ENCODE peak calls at places on chromosomes 13 and 19, in six cellular contexts. One of them, this sample, is unnamed.

GRCh38 chr13:40613954-40614353 is 52.5 kb downstream of the FOXO1 start:
- DNase-seq in activated CD8-positive, alpha-beta memory T cell treated with anti-CD3 and anti-CD28 coated beads for 1 hour: no peak
- DNase-seq in RWPE1: no peak
- DNase-seq in H7: no peak
- DNase-seq in NK-92 treated with Interleukin-12 subunit alpha and Interleukin-12 subunit beta, amount 100 ng/mL, for 24 hours: no peak
- DNase-seq in fibroblast of lung: no peak
- DNase-seq in this sample: no peak

GRCh38 chr19:53598361-53598760 is 33.4 kb upstream of the DPRX start:
- DNase-seq in activated CD8-positive, alpha-beta memory T cell treated with anti-CD3 and anti-CD28 coated beads for 1 hour: no peak
- DNase-seq in RWPE1: no peak
- DNase-seq in H7: no peak
- DNase-seq in NK-92 treated with Interleukin-12 subunit alpha and Interleukin-12 subunit beta, amount 100 ng/mL, for 24 hours: no peak
- DNase-seq in fibroblast of lung: no peak
- DNase-seq in this sample: no peak

GRCh38 chr13:72296246-72296645 is 429.2 kb upstream of the DACH1 start:
- DNase-seq in activated CD8-positive, alpha-beta memory T cell treated with anti-CD3 and anti-CD28 coated beads for 1 hour: no peak
- DNase-seq in RWPE1: no peak
- DNase-seq in H7: no peak
- DNase-seq in NK-92 treated with Interleukin-12 subunit alpha and Interleukin-12 subunit beta, amount 100 ng/mL, for 24 hours: no peak
- DNase-seq in fibroblast of lung: no peak
- DNase-seq in this sample: no peak

GRCh38 chr13:99041337-99041736 is 63.5 kb upstream of the DOCK9 start:
- DNase-seq in activated CD8-positive, alpha-beta memory T cell treated with anti-CD3 and anti-CD28 coated beads for 1 hour: no peak
- DNase-seq in RWPE1: no peak
- DNase-seq in H7: no peak
- DNase-seq in NK-92 treated with Interleukin-12 subunit alpha and Interleukin-12 subunit beta, amount 100 ng/mL, for 24 hours: no peak
- DNase-seq in fibroblast of lung: no peak
- DNase-seq in this sample: no peak

GRCh38 chr13:46119883-46120614 is 15.2 kb upstream of the CPB2 start:
- DNase-seq in activated CD8-positive, alpha-beta memory T cell treated with anti-CD3 and anti-CD28 coated beads for 1 hour: no peak
- DNase-seq in RWPE1: peak; percentile 22
- DNase-seq in H7: no peak
- DNase-seq in NK-92 treated with Interleukin-12 subunit alpha and Interleukin-12 subunit beta, amount 100 ng/mL, for 24 hours: no peak
- DNase-seq in fibroblast of lung: peak; percentile 31
- DNase-seq in this sample: peak; percentile 70

GRCh38 chr13:109208522-109208921 is 577.9 kb downstream of the IRS2 start:
- DNase-seq in activated CD8-positive, alpha-beta memory T cell treated with anti-CD3 and anti-CD28 coated beads for 1 hour: no peak
- DNase-seq in RWPE1: no peak
- DNase-seq in H7: no peak
- DNase-seq in NK-92 treated with Interleukin-12 subunit alpha and Interleukin-12 subunit beta, amount 100 ng/mL, for 24 hours: no peak
- DNase-seq in fibroblast of lung: no peak
- DNase-seq in this sample: no peak

GRCh38 chr19:41690801-41691065 is 2.7 kb upstream of the CEACAM7 start:
- DNase-seq in activated CD8-positive, alpha-beta memory T cell treated with anti-CD3 and anti-CD28 coated beads for 1 hour: no peak
- DNase-seq in RWPE1: no peak
- DNase-seq in H7: no peak
- DNase-seq in NK-92 treated with Interleukin-12 subunit alpha and Interleukin-12 subunit beta, amount 100 ng/mL, for 24 hours: no peak
- DNase-seq in fibroblast of lung: no peak
- DNase-seq in this sample: no peak

GRCh38 chr19:43598445-43599240 is 2.2 kb downstream of the ZNF576 start:
- DNase-seq in activated CD8-positive, alpha-beta memory T cell treated with anti-CD3 and anti-CD28 coated beads for 1 hour: no peak
- DNase-seq in RWPE1: no peak
- DNase-seq in H7: no peak
- DNase-seq in NK-92 treated with Interleukin-12 subunit alpha and Interleukin-12 subunit beta, amount 100 ng/mL, for 24 hours: no peak
- DNase-seq in fibroblast of lung: no peak
- DNase-seq in this sample: no peak

GRCh38 chr13:42720116-42720857 is 61.1 kb upstream of the FAM216B start:
- DNase-seq in activated CD8-positive, alpha-beta memory T cell treated with anti-CD3 and anti-CD28 coated beads for 1 hour: no peak
- DNase-seq in RWPE1: peak; percentile 93
- DNase-seq in H7: no peak
- DNase-seq in NK-92 treated with Interleukin-12 subunit alpha and Interleukin-12 subunit beta, amount 100 ng/mL, for 24 hours: no peak
- DNase-seq in fibroblast of lung: peak; percentile 100
- DNase-seq in this sample: peak; percentile 100

GRCh38 chr19:40267601-40267997 is 17.5 kb downstream of the AKT2 start:
- DNase-seq in activated CD8-positive, alpha-beta memory T cell treated with anti-CD3 and anti-CD28 coated beads for 1 hour: no peak
- DNase-seq in RWPE1: no peak
- DNase-seq in H7: peak; percentile 36
- DNase-seq in NK-92 treated with Interleukin-12 subunit alpha and Interleukin-12 subunit beta, amount 100 ng/mL, for 24 hours: no peak
- DNase-seq in fibroblast of lung: no peak
- DNase-seq in this sample: no peak

GRCh38 chr19:42294471-42295137 is 7.3 kb upstream of the PRR19 start:
- DNase-seq in activated CD8-positive, alpha-beta memory T cell treated with anti-CD3 and anti-CD28 coated beads for 1 hour: no peak
- DNase-seq in RWPE1: no peak
- DNase-seq in H7: no peak
- DNase-seq in NK-92 treated with Interleukin-12 subunit alpha and Interleukin-12 subunit beta, amount 100 ng/mL, for 24 hours: no peak
- DNase-seq in fibroblast of lung: no peak
- DNase-seq in this sample: no peak

GRCh38 chr19:1860133-1860775 is 3.1 kb downstream of the KLF16 start:
- DNase-seq in activated CD8-positive, alpha-beta memory T cell treated with anti-CD3 and anti-CD28 coated beads for 1 hour: no peak
- DNase-seq in RWPE1: no peak
- DNase-seq in H7: peak; percentile 90
- DNase-seq in NK-92 treated with Interleukin-12 subunit alpha and Interleukin-12 subunit beta, amount 100 ng/mL, for 24 hours: no peak
- DNase-seq in fibroblast of lung: peak; percentile 79
- DNase-seq in this sample: peak; percentile 78

GRCh38 chr13:22793598-22794134 is 387.1 kb upstream of the SGCG start:
- DNase-seq in activated CD8-positive, alpha-beta memory T cell treated with anti-CD3 and anti-CD28 coated beads for 1 hour: no peak
- DNase-seq in RWPE1: no peak
- DNase-seq in H7: no peak
- DNase-seq in NK-92 treated with Interleukin-12 subunit alpha and Interleukin-12 subunit beta, amount 100 ng/mL, for 24 hours: no peak
- DNase-seq in fibroblast of lung: no peak
- DNase-seq in this sample: no peak

GRCh38 chr13:75364131-75364713 is 117.7 kb downstream of the TBC1D4 start:
- DNase-seq in activated CD8-positive, alpha-beta memory T cell treated with anti-CD3 and anti-CD28 coated beads for 1 hour: no peak
- DNase-seq in RWPE1: peak; percentile 8
- DNase-seq in H7: no peak
- DNase-seq in NK-92 treated with Interleukin-12 subunit alpha and Interleukin-12 subunit beta, amount 100 ng/mL, for 24 hours: no peak
- DNase-seq in fibroblast of lung: no peak
- DNase-seq in this sample: no peak

GRCh38 chr19:18174983-18175382 is 1.4 kb downstream of the IFI30 start:
- DNase-seq in activated CD8-positive, alpha-beta memory T cell treated with anti-CD3 and anti-CD28 coated beads for 1 hour: no peak
- DNase-seq in RWPE1: no peak
- DNase-seq in H7: peak; percentile 36
- DNase-seq in NK-92 treated with Interleukin-12 subunit alpha and Interleukin-12 subunit beta, amount 100 ng/mL, for 24 hours: no peak
- DNase-seq in fibroblast of lung: no peak
- DNase-seq in this sample: no peak

GRCh38 chr13:37059848-37060192 is 332 bp upstream of the SUPT20H start:
- DNase-seq in activated CD8-positive, alpha-beta memory T cell treated with anti-CD3 and anti-CD28 coated beads for 1 hour: no peak
- DNase-seq in RWPE1: no peak
- DNase-seq in H7: no peak
- DNase-seq in NK-92 treated with Interleukin-12 subunit alpha and Interleukin-12 subunit beta, amount 100 ng/mL, for 24 hours: no peak
- DNase-seq in fibroblast of lung: no peak
- DNase-seq in this sample: no peak

GRCh38 chr13:23799945-23800344 is 89.3 kb downstream of the MIPEP start:
- DNase-seq in activated CD8-positive, alpha-beta memory T cell treated with anti-CD3 and anti-CD28 coated beads for 1 hour: no peak
- DNase-seq in RWPE1: no peak
- DNase-seq in H7: no peak
- DNase-seq in NK-92 treated with Interleukin-12 subunit alpha and Interleukin-12 subunit beta, amount 100 ng/mL, for 24 hours: no peak
- DNase-seq in fibroblast of lung: peak; percentile 86
- DNase-seq in this sample: peak; percentile 26

GRCh38 chr13:95239293-95239692 is 62.0 kb downstream of the ABCC4 start:
- DNase-seq in activated CD8-positive, alpha-beta memory T cell treated with anti-CD3 and anti-CD28 coated beads for 1 hour: no peak
- DNase-seq in RWPE1: no peak
- DNase-seq in H7: no peak
- DNase-seq in NK-92 treated with Interleukin-12 subunit alpha and Interleukin-12 subunit beta, amount 100 ng/mL, for 24 hours: no peak
- DNase-seq in fibroblast of lung: peak; percentile 75
- DNase-seq in this sample: no peak

GRCh38 chr13:70623260-70623659 is 515.0 kb upstream of the KLHL1 start:
- DNase-seq in activated CD8-positive, alpha-beta memory T cell treated with anti-CD3 and anti-CD28 coated beads for 1 hour: no peak
- DNase-seq in RWPE1: peak; percentile 3
- DNase-seq in H7: no peak
- DNase-seq in NK-92 treated with Interleukin-12 subunit alpha and Interleukin-12 subunit beta, amount 100 ng/mL, for 24 hours: no peak
- DNase-seq in fibroblast of lung: peak; percentile 39
- DNase-seq in this sample: peak; percentile 16

GRCh38 chr19:3450796-3451411 is 29.4 kb downstream of the SMIM24 start:
- DNase-seq in activated CD8-positive, alpha-beta memory T cell treated with anti-CD3 and anti-CD28 coated beads for 1 hour: no peak
- DNase-seq in RWPE1: peak; percentile 68
- DNase-seq in H7: no peak
- DNase-seq in NK-92 treated with Interleukin-12 subunit alpha and Interleukin-12 subunit beta, amount 100 ng/mL, for 24 hours: no peak
- DNase-seq in fibroblast of lung: peak; percentile 100
- DNase-seq in this sample: peak; percentile 99

GRCh38 chr13:26221721-26222522 is at the start of gene RNF6:
- DNase-seq in activated CD8-positive, alpha-beta memory T cell treated with anti-CD3 and anti-CD28 coated beads for 1 hour: peak; percentile 71
- DNase-seq in RWPE1: peak; percentile 99
- DNase-seq in H7: peak; percentile 97
- DNase-seq in NK-92 treated with Interleukin-12 subunit alpha and Interleukin-12 subunit beta, amount 100 ng/mL, for 24 hours: peak; percentile 85
- DNase-seq in fibroblast of lung: peak; percentile 99
- DNase-seq in this sample: peak; percentile 99

GRCh38 chr19:15324791-15325519 is 7.4 kb downstream of the BRD4 start:
- DNase-seq in activated CD8-positive, alpha-beta memory T cell treated with anti-CD3 and anti-CD28 coated beads for 1 hour: no peak
- DNase-seq in RWPE1: no peak
- DNase-seq in H7: no peak
- DNase-seq in NK-92 treated with Interleukin-12 subunit alpha and Interleukin-12 subunit beta, amount 100 ng/mL, for 24 hours: no peak
- DNase-seq in fibroblast of lung: no peak
- DNase-seq in this sample: no peak

GRCh38 chr19:3981373-3981735 is 3.9 kb downstream of the EEF2 start:
- DNase-seq in activated CD8-positive, alpha-beta memory T cell treated with anti-CD3 and anti-CD28 coated beads for 1 hour: no peak
- DNase-seq in RWPE1: no peak
- DNase-seq in H7: no peak
- DNase-seq in NK-92 treated with Interleukin-12 subunit alpha and Interleukin-12 subunit beta, amount 100 ng/mL, for 24 hours: no peak
- DNase-seq in fibroblast of lung: no peak
- DNase-seq in this sample: no peak

GRCh38 chr13:53445682-53446081 is 417.1 kb downstream of the OLFM4 start:
- DNase-seq in activated CD8-positive, alpha-beta memory T cell treated with anti-CD3 and anti-CD28 coated beads for 1 hour: no peak
- DNase-seq in RWPE1: no peak
- DNase-seq in H7: no peak
- DNase-seq in NK-92 treated with Interleukin-12 subunit alpha and Interleukin-12 subunit beta, amount 100 ng/mL, for 24 hours: no peak
- DNase-seq in fibroblast of lung: no peak
- DNase-seq in this sample: no peak

GRCh38 chr13:31587696-31588266 is 151.5 kb upstream of the RXFP2 start:
- DNase-seq in activated CD8-positive, alpha-beta memory T cell treated with anti-CD3 and anti-CD28 coated beads for 1 hour: no peak
- DNase-seq in RWPE1: no peak
- DNase-seq in H7: no peak
- DNase-seq in NK-92 treated with Interleukin-12 subunit alpha and Interleukin-12 subunit beta, amount 100 ng/mL, for 24 hours: no peak
- DNase-seq in fibroblast of lung: no peak
- DNase-seq in this sample: no peak

This sample was measured in cardiac fibroblast.